ENCODE peak calls at places on chromosomes 7 and 10, in six cellular contexts. R is naive B cell; Z is sciatic nerve; H is adipocyte; M is activated T-helper 9 cell treated with anti-CD3 and anti-CD28 coated beads, Interleukin-2, amount 50 U/mL, for 16 hours; Y is kidney tubule cell. Q is an unnamed sample.

GRCh38 chr7:73703985-73704639 is 15.4 kb downstream of the STX1A start:
- DNase-seq in R (peak; percentile 23), Z (peak; percentile 80), H (no peak), M (no peak), Y (no peak), Q (peak; percentile 71)

GRCh38 chr10:124005991-124006392 is 87.4 kb downstream of the CHST15 start:
- DNase-seq in R (no peak), Z (peak; percentile 45), H (no peak), M (no peak), Y (no peak), Q (peak; percentile 10)

GRCh38 chr7:927031-927671 is 27.3 kb downstream of the ADAP1 start:
- DNase-seq in R (no peak), Z (peak; percentile 56), H (no peak), M (no peak), Y (no peak), Q (peak; percentile 49)

GRCh38 chr10:61900829-61901783 is at the start of gene ARID5B:
- DNase-seq in R (peak; percentile 58), Z (peak; percentile 63), H (peak; percentile 86), M (peak; percentile 27), Y (peak; percentile 56), Q (peak; percentile 74)

GRCh38 chr10:119680050-119680449 is 28.9 kb downstream of the BAG3 start:
- DNase-seq in R (no peak), Z (no peak), H (peak; percentile 62), M (no peak), Y (peak; percentile 81), Q (no peak)

GRCh38 chr7:4883352-4884144 is at the start of gene RADIL:
- DNase-seq in R (peak; percentile 62), Z (peak; percentile 98), H (peak; percentile 94), M (peak; percentile 71), Y (peak; percentile 70), Q (peak; percentile 82)

GRCh38 chr7:19491821-19492452 is 216.9 kb downstream of the POLR1F start:
- DNase-seq in R (peak; percentile 4), Z (no peak), H (peak; percentile 68), M (no peak), Y (peak; percentile 17), Q (no peak)

GRCh38 chr7:683526-684205 is 42.8 kb upstream of the DNAAF5 start:
- DNase-seq in R (no peak), Z (peak; percentile 48), H (no peak), M (no peak), Y (no peak), Q (no peak)

GRCh38 chr10:121076760-121077159 is 225.6 kb downstream of the WDR11 start:
- DNase-seq in R (no peak), Z (no peak), H (no peak), M (no peak), Y (no peak), Q (no peak)

GRCh38 chr7:64630496-64630895 is 35.4 kb upstream of the ZNF107 start:
- DNase-seq in R (no peak), Z (no peak), H (peak; percentile 38), M (no peak), Y (peak; percentile 39), Q (no peak)

GRCh38 chr7:128738570-128739047 is 550 bp upstream of the CALU start:
- DNase-seq in R (no peak), Z (peak; percentile 61), H (no peak), M (no peak), Y (no peak), Q (no peak)